ENCODE peak calls at places on chromosomes 12 and 14, in eight cellular contexts. H, R, I, L, Q, T, M and W are unnamed samples.

GRCh38 chr12:108612788-108613282 is 15.0 kb upstream of the TMEM119 start:
- DNase-seq in H (no peak), R (no peak), I (peak), L (no peak), Q (no peak), T (no peak), M (no peak), W (no peak)

GRCh38 chr12:27618836-27619235 is 77.4 kb upstream of the REP15 start:
- DNase-seq in H (no peak), R (no peak), I (no peak), L (no peak), Q (no peak), T (no peak), M (no peak), W (no peak)

GRCh38 chr12:4282892-4283511 is 9.4 kb downstream of the CCND2 start:
- DNase-seq in H (no peak), R (peak), I (no peak), L (no peak), Q (no peak), T (no peak), M (no peak), W (no peak)

GRCh38 chr14:50943943-50944646 is at the start of gene PYGL:
- DNase-seq in H (peak), R (peak), I (peak), L (peak), Q (no peak), T (peak), M (peak), W (no peak)

GRCh38 chr12:91326043-91327027 is 143.7 kb upstream of the DCN start:
- DNase-seq in H (peak), R (peak), I (peak), L (peak), Q (no peak), T (peak), M (peak), W (peak)

GRCh38 chr12:9364224-9365176 is 156.3 kb upstream of the PZP start:
- DNase-seq in H (peak), R (peak), I (no peak), L (no peak), Q (peak), T (no peak), M (peak), W (no peak)

GRCh38 chr12:8081228-8081920 is 700 bp upstream of the NECAP1 start:
- DNase-seq in H (no peak), R (no peak), I (no peak), L (no peak), Q (no peak), T (no peak), M (peak), W (no peak)

GRCh38 chr14:100241279-100241678 is 2.3 kb downstream of the YY1 start:
- DNase-seq in H (no peak), R (no peak), I (no peak), L (peak), Q (no peak), T (no peak), M (peak), W (no peak)

GRCh38 chr14:99821519-99822165 is 28.4 kb downstream of the EML1 start:
- DNase-seq in H (no peak), R (no peak), I (no peak), L (no peak), Q (no peak), T (peak), M (peak), W (peak)

GRCh38 chr12:125330645-125331341 is 265.6 kb downstream of the AACS start:
- DNase-seq in H (peak), R (peak), I (peak), L (peak), Q (no peak), T (peak), M (peak), W (no peak)
- H3K9ac ChIP-seq in H (peak), R (no peak), I (no peak), L (no peak), Q (no peak), T (no peak), M (no peak), W (peak)

DNA sequence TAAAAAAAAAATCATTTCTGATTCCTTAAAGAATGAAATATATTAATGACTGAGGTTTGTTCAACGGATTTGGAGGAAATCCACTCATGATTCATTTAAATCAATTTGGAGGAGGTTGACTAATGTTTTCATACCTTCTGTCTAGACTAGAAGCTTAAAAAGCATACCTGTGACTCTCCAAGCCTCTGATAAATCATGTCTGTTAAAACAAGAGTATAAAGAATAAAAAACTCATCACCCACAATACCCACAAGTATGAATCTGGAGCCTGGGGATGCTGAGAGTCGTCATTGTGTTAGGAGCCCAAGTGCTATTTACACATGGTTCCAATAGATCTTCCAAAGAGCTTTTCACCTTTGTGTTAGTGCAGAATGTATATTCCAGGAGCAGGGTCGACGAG is 86.8 kb upstream of the ADAMTS20 start:
- DNase-seq in H (no peak), R (no peak), I (no peak), L (no peak), Q (no peak), T (no peak), M (no peak), W (no peak)
- H3K27ac ChIP-seq in H (no peak), R (no peak), I (no peak), L (no peak), Q (no peak), T (no peak), M (no peak), W (no peak)

DNA sequence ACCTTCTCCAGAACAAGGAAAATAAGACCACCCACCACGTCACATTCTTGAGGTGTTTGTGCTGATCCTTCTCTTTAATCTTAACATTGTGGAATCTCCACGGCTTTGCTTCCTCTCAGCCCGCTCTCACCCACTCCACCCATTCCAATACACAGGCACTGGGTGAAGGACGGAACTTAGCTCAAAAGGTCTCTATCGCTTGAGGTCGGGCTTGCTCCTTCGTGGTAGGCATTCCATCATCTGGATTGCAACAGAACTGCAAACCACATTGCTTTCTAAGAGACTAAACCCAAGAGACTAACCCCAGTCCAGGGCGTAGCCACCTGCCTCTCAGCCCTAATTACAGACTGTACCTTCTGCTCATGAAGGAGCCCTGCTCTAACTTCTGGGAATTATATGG is 24.0 kb upstream of the MDM2 start:
- DNase-seq in H (peak), R (no peak), I (no peak), L (no peak), Q (no peak), T (no peak), M (no peak), W (no peak)
- TF ChIP-seq POLR2AphosphoS5 in H (no peak), R (no peak), I (no peak), L (no peak), Q (no peak), T (no peak), M (no peak), W (no peak)

GRCh38 chr12:12610711-12611110 is 965 bp upstream of the CREBL2 start:
- DNase-seq in H (no peak), R (no peak), I (no peak), L (no peak), Q (no peak), T (no peak), M (no peak), W (no peak)
- H3K9ac ChIP-seq in H (peak), R (no peak), I (peak), L (no peak), Q (no peak), T (peak), M (peak), W (no peak)